ENCODE peak calls at places on chromosomes 6 and 20, in seven cellular contexts. One of them, this sample, is unnamed.

GRCh38 chr6:143896096-143896880 is 32.0 kb downstream of the ZC2HC1B start:
- DNase-seq in neural progenitor cell: no peak
- DNase-seq in fibroblast of lung: no peak
- DNase-seq in foreskin keratinocyte: peak
- DNase-seq in mucosa of descending colon: peak
- DNase-seq in GM13977: no peak
- DNase-seq in lower lobe of right lung: peak
- DNase-seq in this sample: peak

GRCh38 chr6:149806127-149806526 is 56.6 kb downstream of the PCMT1 start:
- DNase-seq in fibroblast of lung: no peak
- DNase-seq in neural progenitor cell: no peak
- DNase-seq in lower lobe of right lung: no peak
- DNase-seq in GM13977: no peak
- DNase-seq in mucosa of descending colon: no peak
- DNase-seq in foreskin keratinocyte: peak
- DNase-seq in this sample: no peak

GRCh38 chr6:110356778-110357177 is 1.4 kb downstream of the METTL24 start:
- DNase-seq in neural progenitor cell: no peak
- DNase-seq in lower lobe of right lung: no peak
- DNase-seq in foreskin keratinocyte: no peak
- DNase-seq in fibroblast of lung: no peak
- DNase-seq in GM13977: no peak
- DNase-seq in mucosa of descending colon: no peak
- DNase-seq in this sample: no peak

GRCh38 chr6:35213161-35213823 is 464 bp upstream of the SCUBE3 start:
- DNase-seq in foreskin keratinocyte: no peak
- DNase-seq in fibroblast of lung: no peak
- DNase-seq in lower lobe of right lung: no peak
- DNase-seq in GM13977: peak
- DNase-seq in mucosa of descending colon: no peak
- DNase-seq in neural progenitor cell: peak
- DNase-seq in this sample: no peak

GRCh38 chr20:36541227-36542018 is at the start of gene MYL9:
- DNase-seq in foreskin keratinocyte: no peak
- DNase-seq in mucosa of descending colon: peak
- DNase-seq in GM13977: peak
- DNase-seq in fibroblast of lung: peak
- DNase-seq in lower lobe of right lung: peak
- DNase-seq in neural progenitor cell: peak
- DNase-seq in this sample: no peak

GRCh38 chr6:30882764-30883475 is 1.4 kb upstream of the DDR1 start:
- DNase-seq in foreskin keratinocyte: peak
- DNase-seq in mucosa of descending colon: peak
- DNase-seq in fibroblast of lung: no peak
- DNase-seq in neural progenitor cell: peak
- DNase-seq in lower lobe of right lung: peak
- DNase-seq in GM13977: peak
- DNase-seq in this sample: peak

GRCh38 chr20:60977896-60978295 is 274.2 kb upstream of the CDH4 start:
- DNase-seq in foreskin keratinocyte: no peak
- DNase-seq in fibroblast of lung: no peak
- DNase-seq in neural progenitor cell: no peak
- DNase-seq in GM13977: no peak
- DNase-seq in lower lobe of right lung: no peak
- DNase-seq in mucosa of descending colon: no peak
- DNase-seq in this sample: no peak

GRCh38 chr6:148800535-148800934 is 53.7 kb downstream of the UST start:
- DNase-seq in neural progenitor cell: no peak
- DNase-seq in foreskin keratinocyte: no peak
- DNase-seq in GM13977: no peak
- DNase-seq in mucosa of descending colon: no peak
- DNase-seq in fibroblast of lung: peak
- DNase-seq in lower lobe of right lung: no peak
- DNase-seq in this sample: no peak

GRCh38 chr20:12022121-12022520 is 104.4 kb downstream of the BTBD3 start:
- DNase-seq in fibroblast of lung: no peak
- DNase-seq in mucosa of descending colon: no peak
- DNase-seq in GM13977: no peak
- DNase-seq in lower lobe of right lung: no peak
- DNase-seq in foreskin keratinocyte: no peak
- DNase-seq in neural progenitor cell: no peak
- DNase-seq in this sample: no peak

GRCh38 chr20:37406010-37406998 is 60.4 kb downstream of the SRC start:
- DNase-seq in foreskin keratinocyte: no peak
- DNase-seq in fibroblast of lung: no peak
- DNase-seq in neural progenitor cell: peak
- DNase-seq in lower lobe of right lung: no peak
- DNase-seq in GM13977: peak
- DNase-seq in mucosa of descending colon: peak
- DNase-seq in this sample: peak

GRCh38 chr6:74166849-74167248 is 470.8 kb downstream of the CD109 start:
- DNase-seq in lower lobe of right lung: no peak
- DNase-seq in mucosa of descending colon: no peak
- DNase-seq in foreskin keratinocyte: peak
- DNase-seq in neural progenitor cell: no peak
- DNase-seq in GM13977: no peak
- DNase-seq in fibroblast of lung: no peak
- DNase-seq in this sample: peak

GRCh38 chr6:122285292-122285913 is 114.0 kb upstream of the HSF2 start:
- DNase-seq in fibroblast of lung: no peak
- DNase-seq in foreskin keratinocyte: no peak
- DNase-seq in mucosa of descending colon: no peak
- DNase-seq in neural progenitor cell: no peak
- DNase-seq in GM13977: no peak
- DNase-seq in lower lobe of right lung: no peak
- DNase-seq in this sample: no peak

GRCh38 chr6:7112741-7113313 is 5.1 kb downstream of the RREB1 start:
- DNase-seq in lower lobe of right lung: no peak
- DNase-seq in fibroblast of lung: no peak
- DNase-seq in foreskin keratinocyte: peak
- DNase-seq in GM13977: peak
- DNase-seq in neural progenitor cell: peak
- DNase-seq in mucosa of descending colon: peak
- DNase-seq in this sample: peak

GRCh38 chr6:111842891-111843290 is 30.4 kb downstream of the FYN start:
- DNase-seq in lower lobe of right lung: no peak
- DNase-seq in GM13977: no peak
- DNase-seq in fibroblast of lung: no peak
- DNase-seq in foreskin keratinocyte: no peak
- DNase-seq in neural progenitor cell: peak
- DNase-seq in mucosa of descending colon: no peak
- DNase-seq in this sample: no peak

GRCh38 chr6:166824880-166825250 is 131.5 kb downstream of the RNASET2 start:
- DNase-seq in mucosa of descending colon: no peak
- DNase-seq in foreskin keratinocyte: no peak
- DNase-seq in lower lobe of right lung: no peak
- DNase-seq in GM13977: no peak
- DNase-seq in neural progenitor cell: no peak
- DNase-seq in fibroblast of lung: no peak
- DNase-seq in this sample: no peak

GRCh38 chr6:149859368-149859767 is 4.8 kb downstream of the LRP11 start:
- DNase-seq in GM13977: no peak
- DNase-seq in fibroblast of lung: peak
- DNase-seq in lower lobe of right lung: no peak
- DNase-seq in mucosa of descending colon: no peak
- DNase-seq in neural progenitor cell: no peak
- DNase-seq in foreskin keratinocyte: peak
- DNase-seq in this sample: peak

GRCh38 chr6:64683682-64684081 is 1023.3 kb downstream of the EYS start:
- DNase-seq in lower lobe of right lung: no peak
- DNase-seq in mucosa of descending colon: no peak
- DNase-seq in GM13977: no peak
- DNase-seq in fibroblast of lung: peak
- DNase-seq in neural progenitor cell: peak
- DNase-seq in foreskin keratinocyte: no peak
- DNase-seq in this sample: peak

GRCh38 chr6:133298801-133299200 is 57.6 kb downstream of the EYA4 start:
- DNase-seq in lower lobe of right lung: no peak
- DNase-seq in GM13977: no peak
- DNase-seq in fibroblast of lung: no peak
- DNase-seq in foreskin keratinocyte: no peak
- DNase-seq in mucosa of descending colon: no peak
- DNase-seq in neural progenitor cell: no peak
- DNase-seq in this sample: no peak

GRCh38 chr6:128098000-128098581 is 197.2 kb upstream of the THEMIS start:
- DNase-seq in GM13977: no peak
- DNase-seq in lower lobe of right lung: no peak
- DNase-seq in foreskin keratinocyte: no peak
- DNase-seq in mucosa of descending colon: no peak
- DNase-seq in neural progenitor cell: no peak
- DNase-seq in fibroblast of lung: no peak
- DNase-seq in this sample: peak

GRCh38 chr6:21648475-21649050 is 55.0 kb downstream of the SOX4 start:
- DNase-seq in fibroblast of lung: no peak
- DNase-seq in GM13977: peak
- DNase-seq in neural progenitor cell: no peak
- DNase-seq in mucosa of descending colon: no peak
- DNase-seq in foreskin keratinocyte: no peak
- DNase-seq in lower lobe of right lung: no peak
- DNase-seq in this sample: no peak

GRCh38 chr20:43914286-43914685 is 366 bp upstream of the TOX2 start:
- DNase-seq in mucosa of descending colon: peak
- DNase-seq in foreskin keratinocyte: no peak
- DNase-seq in lower lobe of right lung: no peak
- DNase-seq in GM13977: no peak
- DNase-seq in fibroblast of lung: no peak
- DNase-seq in neural progenitor cell: no peak
- DNase-seq in this sample: no peak

GRCh38 chr20:37318046-37318445 is 27.9 kb upstream of the SRC start:
- DNase-seq in fibroblast of lung: no peak
- DNase-seq in mucosa of descending colon: no peak
- DNase-seq in foreskin keratinocyte: no peak
- DNase-seq in GM13977: no peak
- DNase-seq in lower lobe of right lung: no peak
- DNase-seq in neural progenitor cell: no peak
- DNase-seq in this sample: no peak

GRCh38 chr6:107419747-107420146 is 39.6 kb downstream of the PDSS2 start:
- DNase-seq in lower lobe of right lung: no peak
- DNase-seq in foreskin keratinocyte: no peak
- DNase-seq in mucosa of descending colon: no peak
- DNase-seq in neural progenitor cell: no peak
- DNase-seq in GM13977: no peak
- DNase-seq in fibroblast of lung: no peak
- DNase-seq in this sample: no peak

GRCh38 chr6:98843274-98844243 is 9.2 kb downstream of the POU3F2 start:
- DNase-seq in mucosa of descending colon: peak
- DNase-seq in GM13977: no peak
- DNase-seq in foreskin keratinocyte: no peak
- DNase-seq in fibroblast of lung: no peak
- DNase-seq in neural progenitor cell: peak
- DNase-seq in lower lobe of right lung: no peak
- DNase-seq in this sample: no peak
- TF ChIP-seq CTCF in mucosa of descending colon: no peak
- TF ChIP-seq CTCF in GM13977: no peak
- TF ChIP-seq CTCF in foreskin keratinocyte: no peak
- TF ChIP-seq CTCF in fibroblast of lung: no peak
- TF ChIP-seq CTCF in neural progenitor cell: no peak
- TF ChIP-seq CTCF in lower lobe of right lung: no peak
- TF ChIP-seq CTCF in this sample: no peak

DNA sequence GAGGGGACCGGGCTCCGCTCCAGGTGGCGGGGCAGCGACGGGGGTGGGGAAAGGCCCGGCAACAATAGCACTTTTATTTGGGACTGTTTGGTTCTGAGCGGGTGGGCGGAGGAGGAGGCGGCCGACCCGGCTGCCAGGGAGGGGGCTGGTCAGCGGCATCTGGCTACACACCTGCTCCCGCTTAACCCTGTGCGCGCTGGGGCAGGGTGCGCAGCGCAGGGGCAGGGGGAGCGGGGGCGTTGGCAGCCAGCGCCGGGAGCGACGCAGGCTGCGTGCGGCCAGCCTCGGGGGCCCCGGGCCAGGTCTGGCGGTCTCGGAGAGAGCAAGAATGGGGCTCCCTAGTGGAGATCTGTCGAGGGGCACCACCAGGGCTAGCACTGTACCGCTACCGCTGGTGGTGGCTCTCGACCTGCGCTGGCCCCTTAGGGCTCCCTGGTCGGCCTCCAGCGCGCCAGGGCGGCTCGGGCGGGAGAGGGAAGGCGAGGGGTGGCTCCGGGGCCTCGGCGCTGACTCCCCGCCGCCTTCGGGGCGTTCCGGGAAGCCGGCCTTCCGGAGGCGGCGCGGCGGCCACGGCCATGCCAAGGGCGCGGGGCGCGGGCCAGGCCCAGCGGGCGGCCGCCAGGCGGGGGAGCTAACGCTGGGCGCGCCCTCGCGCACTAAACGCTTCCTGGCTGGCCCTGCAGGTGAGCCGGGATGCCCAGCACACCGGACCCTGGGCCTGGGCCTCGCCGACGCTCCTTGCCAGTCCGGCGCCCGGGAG is 92.4 kb downstream of the NCR2 start:
- DNase-seq in mucosa of descending colon: peak
- DNase-seq in fibroblast of lung: no peak
- DNase-seq in neural progenitor cell: peak
- DNase-seq in GM13977: peak
- DNase-seq in lower lobe of right lung: peak
- DNase-seq in foreskin keratinocyte: no peak
- DNase-seq in this sample: peak
- TF ChIP-seq CTCF in mucosa of descending colon: peak
- TF ChIP-seq CTCF in fibroblast of lung: no peak
- TF ChIP-seq CTCF in neural progenitor cell: no peak
- TF ChIP-seq CTCF in GM13977: peak
- TF ChIP-seq CTCF in lower lobe of right lung: no peak
- TF ChIP-seq CTCF in foreskin keratinocyte: peak
- TF ChIP-seq CTCF in this sample: peak

GRCh38 chr6:36386495-36387439 is 702 bp downstream of the ETV7 start:
- DNase-seq in lower lobe of right lung: peak
- DNase-seq in GM13977: peak
- DNase-seq in mucosa of descending colon: peak
- DNase-seq in neural progenitor cell: peak
- DNase-seq in fibroblast of lung: peak
- DNase-seq in foreskin keratinocyte: peak
- DNase-seq in this sample: peak
- TF ChIP-seq CTCF in lower lobe of right lung: no peak
- TF ChIP-seq CTCF in GM13977: no peak
- TF ChIP-seq CTCF in mucosa of descending colon: no peak
- TF ChIP-seq CTCF in neural progenitor cell: no peak
- TF ChIP-seq CTCF in fibroblast of lung: peak
- TF ChIP-seq CTCF in foreskin keratinocyte: no peak
- TF ChIP-seq CTCF in this sample: no peak

DNA sequence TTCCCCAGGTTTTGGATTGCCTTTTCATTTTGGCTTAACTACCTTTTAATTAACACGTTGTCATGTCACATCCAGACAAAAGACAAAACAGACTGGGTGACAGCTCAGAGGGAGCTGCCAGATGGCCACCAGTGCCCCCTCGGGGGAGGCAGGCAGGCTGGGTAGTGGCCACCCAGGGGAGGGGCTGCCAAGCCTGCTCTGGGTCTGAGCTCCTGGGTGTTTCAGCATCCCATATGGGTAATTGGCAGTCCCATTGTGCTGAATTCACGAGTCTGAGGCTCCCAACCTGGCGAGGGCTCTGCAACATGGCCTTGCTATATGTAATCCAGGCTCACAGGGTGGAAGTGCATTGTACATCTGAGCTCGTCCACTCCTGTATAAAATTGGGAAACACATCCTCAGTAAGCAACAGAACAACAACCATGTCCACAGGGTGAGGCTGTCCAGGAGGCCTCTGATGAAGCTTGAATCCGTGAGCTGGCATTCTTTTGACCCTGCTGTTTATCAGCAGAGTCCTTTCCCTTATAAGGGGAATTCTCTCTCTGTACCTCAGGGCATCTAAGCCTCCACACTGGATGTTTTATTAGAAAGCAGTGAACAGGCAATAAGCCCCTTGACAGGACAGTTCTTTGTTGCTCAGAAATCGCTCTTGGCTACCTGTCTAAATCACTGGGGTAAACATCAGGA is 111.7 kb upstream of the SLC22A23 start:
- DNase-seq in mucosa of descending colon: no peak
- DNase-seq in GM13977: no peak
- DNase-seq in neural progenitor cell: peak
- DNase-seq in lower lobe of right lung: no peak
- DNase-seq in fibroblast of lung: no peak
- DNase-seq in foreskin keratinocyte: no peak
- DNase-seq in this sample: no peak
- TF ChIP-seq CTCF in mucosa of descending colon: no peak
- TF ChIP-seq CTCF in GM13977: no peak
- TF ChIP-seq CTCF in neural progenitor cell: no peak
- TF ChIP-seq CTCF in lower lobe of right lung: no peak
- TF ChIP-seq CTCF in fibroblast of lung: no peak
- TF ChIP-seq CTCF in foreskin keratinocyte: no peak
- TF ChIP-seq CTCF in this sample: no peak